ENCODE peak calls at places on chromosome 12, in eight cellular contexts. One of them, this sample, is unnamed.

GRCh38 chr12:47813491-47814196 is 6.1 kb downstream of the HDAC7 start:
- DNase-seq in kidney: peak; percentile 78
- DNase-seq in glutamatergic neuron: no peak
- DNase-seq in mesothelial cell of epicardium: no peak
- DNase-seq in tibial artery: no peak
- DNase-seq in cardiac fibroblast: peak; percentile 50
- DNase-seq in neural crest cell: no peak
- DNase-seq in AG09309: no peak
- DNase-seq in this sample: peak; percentile 77

GRCh38 chr12:3720772-3721171 is 32.1 kb downstream of the CRACR2A start:
- DNase-seq in kidney: no peak
- DNase-seq in glutamatergic neuron: no peak
- DNase-seq in mesothelial cell of epicardium: no peak
- DNase-seq in tibial artery: no peak
- DNase-seq in cardiac fibroblast: no peak
- DNase-seq in neural crest cell: no peak
- DNase-seq in AG09309: no peak
- DNase-seq in this sample: no peak

GRCh38 chr12:74499192-74499591 is 38.4 kb upstream of the ATXN7L3B start:
- DNase-seq in kidney: no peak
- DNase-seq in glutamatergic neuron: no peak
- DNase-seq in mesothelial cell of epicardium: no peak
- DNase-seq in tibial artery: no peak
- DNase-seq in cardiac fibroblast: no peak
- DNase-seq in neural crest cell: no peak
- DNase-seq in AG09309: no peak
- DNase-seq in this sample: no peak

GRCh38 chr12:18824287-18824686 is 86.4 kb downstream of the CAPZA3 start:
- DNase-seq in kidney: no peak
- DNase-seq in glutamatergic neuron: no peak
- DNase-seq in mesothelial cell of epicardium: no peak
- DNase-seq in tibial artery: no peak
- DNase-seq in cardiac fibroblast: no peak
- DNase-seq in neural crest cell: no peak
- DNase-seq in AG09309: no peak
- DNase-seq in this sample: no peak

GRCh38 chr12:124777399-124778372 is 86.0 kb downstream of the SCARB1 start:
- DNase-seq in kidney: no peak
- DNase-seq in glutamatergic neuron: no peak
- DNase-seq in mesothelial cell of epicardium: no peak
- DNase-seq in tibial artery: no peak
- DNase-seq in cardiac fibroblast: no peak
- DNase-seq in neural crest cell: no peak
- DNase-seq in AG09309: no peak
- DNase-seq in this sample: no peak

GRCh38 chr12:17076335-17076734 is 470.4 kb upstream of the LMO3 start:
- DNase-seq in kidney: no peak
- DNase-seq in glutamatergic neuron: no peak
- DNase-seq in mesothelial cell of epicardium: no peak
- DNase-seq in tibial artery: no peak
- DNase-seq in cardiac fibroblast: no peak
- DNase-seq in neural crest cell: no peak
- DNase-seq in AG09309: no peak
- DNase-seq in this sample: no peak

GRCh38 chr12:101539148-101539547 is 55.6 kb upstream of the MYBPC1 start:
- DNase-seq in kidney: no peak
- DNase-seq in glutamatergic neuron: no peak
- DNase-seq in mesothelial cell of epicardium: no peak
- DNase-seq in tibial artery: no peak
- DNase-seq in cardiac fibroblast: no peak
- DNase-seq in neural crest cell: no peak
- DNase-seq in AG09309: no peak
- DNase-seq in this sample: no peak

GRCh38 chr12:52249041-52249461 is 16.0 kb downstream of the KRT7 start:
- DNase-seq in kidney: peak; percentile 91
- DNase-seq in glutamatergic neuron: no peak
- DNase-seq in mesothelial cell of epicardium: no peak
- DNase-seq in tibial artery: peak; percentile 93
- DNase-seq in cardiac fibroblast: no peak
- DNase-seq in neural crest cell: no peak
- DNase-seq in AG09309: no peak
- DNase-seq in this sample: peak; percentile 13

GRCh38 chr12:90945070-90945649 is 9.8 kb downstream of the CCER1 start:
- DNase-seq in kidney: no peak
- DNase-seq in glutamatergic neuron: no peak
- DNase-seq in mesothelial cell of epicardium: no peak
- DNase-seq in tibial artery: no peak
- DNase-seq in cardiac fibroblast: peak; percentile 61
- DNase-seq in neural crest cell: no peak
- DNase-seq in AG09309: no peak
- DNase-seq in this sample: peak; percentile 31

GRCh38 chr12:30996752-30997151 is 70.2 kb downstream of the TSPAN11 start:
- DNase-seq in kidney: no peak
- DNase-seq in glutamatergic neuron: peak; percentile 22
- DNase-seq in mesothelial cell of epicardium: no peak
- DNase-seq in tibial artery: no peak
- DNase-seq in cardiac fibroblast: no peak
- DNase-seq in neural crest cell: no peak
- DNase-seq in AG09309: no peak
- DNase-seq in this sample: no peak

GRCh38 chr12:2243275-2243674 is 190.5 kb downstream of the CACNA1C start:
- DNase-seq in kidney: no peak
- DNase-seq in glutamatergic neuron: no peak
- DNase-seq in mesothelial cell of epicardium: no peak
- DNase-seq in tibial artery: no peak
- DNase-seq in cardiac fibroblast: peak; percentile 10
- DNase-seq in neural crest cell: no peak
- DNase-seq in AG09309: no peak
- DNase-seq in this sample: no peak

GRCh38 chr12:8078400-8078799 is 3.7 kb upstream of the NECAP1 start:
- DNase-seq in kidney: no peak
- DNase-seq in glutamatergic neuron: peak; percentile 22
- DNase-seq in mesothelial cell of epicardium: no peak
- DNase-seq in tibial artery: no peak
- DNase-seq in cardiac fibroblast: peak; percentile 74
- DNase-seq in neural crest cell: no peak
- DNase-seq in AG09309: peak; percentile 49
- DNase-seq in this sample: peak; percentile 21

GRCh38 chr12:32874926-32875325 is 21.7 kb downstream of the PKP2 start:
- DNase-seq in kidney: no peak
- DNase-seq in glutamatergic neuron: no peak
- DNase-seq in mesothelial cell of epicardium: no peak
- DNase-seq in tibial artery: no peak
- DNase-seq in cardiac fibroblast: no peak
- DNase-seq in neural crest cell: no peak
- DNase-seq in AG09309: no peak
- DNase-seq in this sample: no peak

GRCh38 chr12:53791735-53792326 is 40.1 kb upstream of the CISTR start:
- DNase-seq in kidney: no peak
- DNase-seq in glutamatergic neuron: peak; percentile 33
- DNase-seq in mesothelial cell of epicardium: no peak
- DNase-seq in tibial artery: no peak
- DNase-seq in cardiac fibroblast: peak; percentile 24
- DNase-seq in neural crest cell: peak; percentile 6
- DNase-seq in AG09309: no peak
- DNase-seq in this sample: peak; percentile 13

GRCh38 chr12:99131761-99132199 is 486.7 kb downstream of the APAF1 start:
- DNase-seq in kidney: peak; percentile 64
- DNase-seq in glutamatergic neuron: peak; percentile 79
- DNase-seq in mesothelial cell of epicardium: no peak
- DNase-seq in tibial artery: no peak
- DNase-seq in cardiac fibroblast: no peak
- DNase-seq in neural crest cell: peak; percentile 50
- DNase-seq in AG09309: no peak
- DNase-seq in this sample: peak; percentile 20

GRCh38 chr12:90974286-90974685 is 19.3 kb upstream of the CCER1 start:
- DNase-seq in kidney: no peak
- DNase-seq in glutamatergic neuron: no peak
- DNase-seq in mesothelial cell of epicardium: no peak
- DNase-seq in tibial artery: no peak
- DNase-seq in cardiac fibroblast: peak; percentile 63
- DNase-seq in neural crest cell: no peak
- DNase-seq in AG09309: peak; percentile 47
- DNase-seq in this sample: no peak

GRCh38 chr12:111975161-111975931 is 37.6 kb downstream of the TMEM116 start:
- DNase-seq in kidney: no peak
- DNase-seq in glutamatergic neuron: no peak
- DNase-seq in mesothelial cell of epicardium: no peak
- DNase-seq in tibial artery: no peak
- DNase-seq in cardiac fibroblast: no peak
- DNase-seq in neural crest cell: no peak
- DNase-seq in AG09309: no peak
- DNase-seq in this sample: no peak

DNA sequence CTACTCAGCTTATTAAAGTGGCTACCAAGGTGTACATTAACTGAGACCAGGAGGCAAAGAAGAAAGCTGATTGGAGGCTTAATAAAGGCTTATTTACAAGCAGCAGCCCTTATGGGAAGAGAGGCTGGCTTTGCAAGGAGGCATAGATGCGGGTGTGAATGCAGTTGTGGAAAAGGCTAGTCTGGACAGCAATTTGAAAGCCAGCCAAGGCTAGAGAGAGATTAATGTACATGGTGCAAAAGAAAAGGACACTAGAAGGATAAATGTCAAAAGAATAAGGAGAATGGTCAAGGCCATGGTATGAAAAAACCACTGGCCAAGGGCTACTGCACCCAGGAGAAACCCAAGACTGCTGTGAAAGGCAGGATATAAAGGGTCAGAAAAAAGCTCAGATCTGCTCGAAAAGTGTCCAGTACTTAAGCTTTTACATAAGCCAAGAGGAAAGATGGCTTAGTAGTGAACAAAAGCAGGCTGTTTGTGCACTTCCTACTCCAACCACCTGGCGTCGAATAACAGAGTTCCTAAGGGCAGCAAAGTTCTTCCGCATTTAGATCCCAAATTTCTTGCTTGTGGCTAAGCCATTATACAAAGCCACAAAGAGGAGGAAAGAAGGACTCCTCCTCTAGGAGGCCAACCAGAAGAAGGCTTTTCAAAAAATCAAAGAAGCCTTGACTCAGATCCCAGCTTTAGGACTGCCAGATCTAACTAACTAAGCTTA is 24.0 kb downstream of the KLRK1 start:
- DNase-seq in kidney: no peak
- DNase-seq in glutamatergic neuron: no peak
- DNase-seq in mesothelial cell of epicardium: no peak
- DNase-seq in tibial artery: no peak
- DNase-seq in cardiac fibroblast: peak; percentile 51
- DNase-seq in neural crest cell: no peak
- DNase-seq in AG09309: no peak
- DNase-seq in this sample: no peak
- TF ChIP-seq CTCF in kidney: no peak
- TF ChIP-seq CTCF in glutamatergic neuron: no peak
- TF ChIP-seq CTCF in mesothelial cell of epicardium: peak; percentile 34
- TF ChIP-seq CTCF in tibial artery: no peak
- TF ChIP-seq CTCF in cardiac fibroblast: peak; percentile 40
- TF ChIP-seq CTCF in neural crest cell: peak; percentile 48
- TF ChIP-seq CTCF in AG09309: peak; percentile 3
- TF ChIP-seq CTCF in this sample: no peak

DNA sequence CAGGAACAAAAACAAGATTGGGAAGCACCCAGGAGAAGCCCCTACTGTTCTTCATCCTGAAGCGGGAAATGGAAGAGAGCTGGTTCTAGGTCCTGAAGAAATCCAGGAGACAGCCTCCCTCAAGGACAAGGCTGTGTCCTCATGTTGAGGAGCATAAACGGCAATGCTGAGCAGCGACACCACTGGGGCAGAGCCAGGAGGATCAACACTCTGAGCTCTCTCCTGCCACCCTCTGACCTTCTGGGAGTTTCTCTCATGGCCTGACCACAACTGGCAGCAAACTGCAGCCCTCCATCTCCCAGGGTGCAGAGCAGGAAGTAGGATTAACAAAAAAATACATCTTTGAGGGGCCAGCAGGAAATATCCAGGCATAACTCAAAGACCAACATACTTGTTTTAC is 1292.2 kb upstream of the TMEM132C start:
- DNase-seq in kidney: no peak
- DNase-seq in glutamatergic neuron: no peak
- DNase-seq in mesothelial cell of epicardium: no peak
- DNase-seq in tibial artery: no peak
- DNase-seq in cardiac fibroblast: no peak
- DNase-seq in neural crest cell: no peak
- DNase-seq in AG09309: no peak
- DNase-seq in this sample: no peak
- TF ChIP-seq CTCF in kidney: no peak
- TF ChIP-seq CTCF in glutamatergic neuron: no peak
- TF ChIP-seq CTCF in mesothelial cell of epicardium: no peak
- TF ChIP-seq CTCF in tibial artery: no peak
- TF ChIP-seq CTCF in cardiac fibroblast: no peak
- TF ChIP-seq CTCF in neural crest cell: no peak
- TF ChIP-seq CTCF in AG09309: no peak
- TF ChIP-seq CTCF in this sample: no peak

GRCh38 chr12:122200541-122201175 is 2.9 kb upstream of the B3GNT4 start:
- DNase-seq in kidney: peak; percentile 68
- DNase-seq in glutamatergic neuron: no peak
- DNase-seq in mesothelial cell of epicardium: no peak
- DNase-seq in tibial artery: peak; percentile 58
- DNase-seq in cardiac fibroblast: no peak
- DNase-seq in neural crest cell: no peak
- DNase-seq in AG09309: no peak
- DNase-seq in this sample: no peak
- TF ChIP-seq CTCF in kidney: no peak
- TF ChIP-seq CTCF in glutamatergic neuron: peak; percentile 37
- TF ChIP-seq CTCF in mesothelial cell of epicardium: no peak
- TF ChIP-seq CTCF in tibial artery: no peak
- TF ChIP-seq CTCF in cardiac fibroblast: no peak
- TF ChIP-seq CTCF in neural crest cell: peak; percentile 22
- TF ChIP-seq CTCF in AG09309: no peak
- TF ChIP-seq CTCF in this sample: no peak

GRCh38 chr12:46027172-46027571 is 36.8 kb upstream of the SCAF11 start:
- DNase-seq in kidney: no peak
- DNase-seq in glutamatergic neuron: no peak
- DNase-seq in mesothelial cell of epicardium: no peak
- DNase-seq in tibial artery: no peak
- DNase-seq in cardiac fibroblast: no peak
- DNase-seq in neural crest cell: no peak
- DNase-seq in AG09309: no peak
- DNase-seq in this sample: no peak

GRCh38 chr12:46020768-46021167 is 30.4 kb upstream of the SCAF11 start:
- DNase-seq in kidney: no peak
- DNase-seq in glutamatergic neuron: no peak
- DNase-seq in mesothelial cell of epicardium: no peak
- DNase-seq in tibial artery: no peak
- DNase-seq in cardiac fibroblast: no peak
- DNase-seq in neural crest cell: no peak
- DNase-seq in AG09309: no peak
- DNase-seq in this sample: no peak

GRCh38 chr12:46024099-46024498 is 33.7 kb upstream of the SCAF11 start:
- DNase-seq in kidney: no peak
- DNase-seq in glutamatergic neuron: no peak
- DNase-seq in mesothelial cell of epicardium: no peak
- DNase-seq in tibial artery: no peak
- DNase-seq in cardiac fibroblast: no peak
- DNase-seq in neural crest cell: no peak
- DNase-seq in AG09309: no peak
- DNase-seq in this sample: no peak
- TF ChIP-seq CTCF in kidney: no peak
- TF ChIP-seq CTCF in glutamatergic neuron: no peak
- TF ChIP-seq CTCF in mesothelial cell of epicardium: no peak
- TF ChIP-seq CTCF in tibial artery: no peak
- TF ChIP-seq CTCF in cardiac fibroblast: no peak
- TF ChIP-seq CTCF in neural crest cell: no peak
- TF ChIP-seq CTCF in AG09309: no peak
- TF ChIP-seq CTCF in this sample: no peak

GRCh38 chr12:23947395-23947794 is 2.1 kb downstream of the SOX5 start:
- DNase-seq in kidney: no peak
- DNase-seq in glutamatergic neuron: no peak
- DNase-seq in mesothelial cell of epicardium: no peak
- DNase-seq in tibial artery: no peak
- DNase-seq in cardiac fibroblast: no peak
- DNase-seq in neural crest cell: no peak
- DNase-seq in AG09309: no peak
- DNase-seq in this sample: no peak
- TF ChIP-seq CTCF in kidney: no peak
- TF ChIP-seq CTCF in glutamatergic neuron: peak; percentile 72
- TF ChIP-seq CTCF in mesothelial cell of epicardium: peak; percentile 39
- TF ChIP-seq CTCF in tibial artery: no peak
- TF ChIP-seq CTCF in cardiac fibroblast: no peak
- TF ChIP-seq CTCF in neural crest cell: peak; percentile 54
- TF ChIP-seq CTCF in AG09309: no peak
- TF ChIP-seq CTCF in this sample: no peak